ENCODE peak calls at places on chromosomes 7 and 10, in five cellular contexts. One of them, this sample, is unnamed.

GRCh38 chr7:132206594-132206993 is 369.7 kb downstream of the PLXNA4 start:
- DNase-seq in hepatocyte: no peak
- DNase-seq in right cardiac atrium: no peak
- DNase-seq in CD4-positive, CD25-positive, alpha-beta regulatory T cell: no peak
- DNase-seq in Peyer's patch: no peak
- DNase-seq in this sample: no peak

GRCh38 chr7:45940939-45941338 is 19.9 kb upstream of the IGFBP3 start:
- DNase-seq in hepatocyte: no peak
- DNase-seq in CD4-positive, CD25-positive, alpha-beta regulatory T cell: no peak
- DNase-seq in Peyer's patch: no peak
- DNase-seq in right cardiac atrium: no peak
- DNase-seq in this sample: no peak

GRCh38 chr10:32958992-32959703 is 1.1 kb upstream of the ITGB1 start:
- DNase-seq in CD4-positive, CD25-positive, alpha-beta regulatory T cell: peak; percentile 62
- DNase-seq in hepatocyte: no peak
- DNase-seq in Peyer's patch: no peak
- DNase-seq in right cardiac atrium: no peak
- DNase-seq in this sample: no peak

GRCh38 chr7:74311305-74311744 is 22.1 kb downstream of the CLIP2 start:
- DNase-seq in hepatocyte: no peak
- DNase-seq in CD4-positive, CD25-positive, alpha-beta regulatory T cell: no peak
- DNase-seq in Peyer's patch: peak; percentile 72
- DNase-seq in right cardiac atrium: no peak
- DNase-seq in this sample: no peak

GRCh38 chr10:76337641-76338040 is 906.2 kb downstream of the LRMDA start:
- DNase-seq in CD4-positive, CD25-positive, alpha-beta regulatory T cell: no peak
- DNase-seq in right cardiac atrium: no peak
- DNase-seq in hepatocyte: no peak
- DNase-seq in Peyer's patch: no peak
- DNase-seq in this sample: no peak

GRCh38 chr10:124220971-124221355 is 127.6 kb upstream of the CHST15 start:
- DNase-seq in right cardiac atrium: no peak
- DNase-seq in Peyer's patch: no peak
- DNase-seq in CD4-positive, CD25-positive, alpha-beta regulatory T cell: no peak
- DNase-seq in hepatocyte: no peak
- DNase-seq in this sample: no peak

GRCh38 chr10:51651063-51651462 is 48.3 kb downstream of the CSTF2T start:
- DNase-seq in right cardiac atrium: no peak
- DNase-seq in CD4-positive, CD25-positive, alpha-beta regulatory T cell: no peak
- DNase-seq in Peyer's patch: no peak
- DNase-seq in hepatocyte: no peak
- DNase-seq in this sample: no peak

GRCh38 chr7:142866361-142867096 is 11.7 kb downstream of the EPHB6 start:
- DNase-seq in Peyer's patch: peak; percentile 67
- DNase-seq in right cardiac atrium: no peak
- DNase-seq in CD4-positive, CD25-positive, alpha-beta regulatory T cell: no peak
- DNase-seq in hepatocyte: peak; percentile 62
- DNase-seq in this sample: no peak

GRCh38 chr7:41886257-41886905 is 183.5 kb upstream of the INHBA start:
- DNase-seq in CD4-positive, CD25-positive, alpha-beta regulatory T cell: no peak
- DNase-seq in Peyer's patch: no peak
- DNase-seq in hepatocyte: peak; percentile 63
- DNase-seq in right cardiac atrium: peak; percentile 22
- DNase-seq in this sample: peak; percentile 65

GRCh38 chr10:99874341-99875085 is 92.1 kb downstream of the ABCC2 start:
- DNase-seq in right cardiac atrium: no peak
- DNase-seq in CD4-positive, CD25-positive, alpha-beta regulatory T cell: no peak
- DNase-seq in Peyer's patch: no peak
- DNase-seq in hepatocyte: no peak
- DNase-seq in this sample: no peak

GRCh38 chr7:28955723-28956607 is 2.2 kb downstream of the TRIL start:
- DNase-seq in right cardiac atrium: peak; percentile 79
- DNase-seq in CD4-positive, CD25-positive, alpha-beta regulatory T cell: peak; percentile 18
- DNase-seq in hepatocyte: peak; percentile 89
- DNase-seq in Peyer's patch: peak; percentile 87
- DNase-seq in this sample: peak; percentile 89

GRCh38 chr10:49185213-49185612 is 3.0 kb downstream of the TMEM273 start:
- DNase-seq in right cardiac atrium: no peak
- DNase-seq in hepatocyte: no peak
- DNase-seq in CD4-positive, CD25-positive, alpha-beta regulatory T cell: no peak
- DNase-seq in Peyer's patch: no peak
- DNase-seq in this sample: no peak

GRCh38 chr10:88089498-88089897 is 226.1 kb downstream of the PTEN start:
- DNase-seq in Peyer's patch: no peak
- DNase-seq in hepatocyte: no peak
- DNase-seq in right cardiac atrium: no peak
- DNase-seq in CD4-positive, CD25-positive, alpha-beta regulatory T cell: no peak
- DNase-seq in this sample: no peak

GRCh38 chr7:150790416-150791075 is 9.6 kb downstream of the TMEM176B start:
- DNase-seq in Peyer's patch: no peak
- DNase-seq in right cardiac atrium: no peak
- DNase-seq in CD4-positive, CD25-positive, alpha-beta regulatory T cell: no peak
- DNase-seq in hepatocyte: no peak
- DNase-seq in this sample: no peak

GRCh38 chr7:142859829-142860228 is 5.0 kb downstream of the EPHB6 start:
- DNase-seq in Peyer's patch: no peak
- DNase-seq in hepatocyte: no peak
- DNase-seq in CD4-positive, CD25-positive, alpha-beta regulatory T cell: no peak
- DNase-seq in right cardiac atrium: peak; percentile 75
- DNase-seq in this sample: no peak

GRCh38 chr7:32062150-32062549 is 8.1 kb downstream of the PDE1C start:
- DNase-seq in right cardiac atrium: peak; percentile 45
- DNase-seq in hepatocyte: peak; percentile 64
- DNase-seq in Peyer's patch: peak; percentile 67
- DNase-seq in CD4-positive, CD25-positive, alpha-beta regulatory T cell: no peak
- DNase-seq in this sample: peak; percentile 56

GRCh38 chr7:29835718-29836117 is 29.4 kb downstream of the WIPF3 start:
- DNase-seq in CD4-positive, CD25-positive, alpha-beta regulatory T cell: no peak
- DNase-seq in right cardiac atrium: no peak
- DNase-seq in Peyer's patch: no peak
- DNase-seq in hepatocyte: no peak
- DNase-seq in this sample: no peak

GRCh38 chr7:36686499-36686898 is 37.8 kb downstream of the AOAH start:
- DNase-seq in hepatocyte: peak; percentile 25
- DNase-seq in Peyer's patch: peak; percentile 66
- DNase-seq in right cardiac atrium: no peak
- DNase-seq in CD4-positive, CD25-positive, alpha-beta regulatory T cell: peak; percentile 37
- DNase-seq in this sample: no peak

GRCh38 chr7:12031186-12031585 is 179.9 kb upstream of the TMEM106B start:
- DNase-seq in right cardiac atrium: no peak
- DNase-seq in CD4-positive, CD25-positive, alpha-beta regulatory T cell: no peak
- DNase-seq in hepatocyte: no peak
- DNase-seq in Peyer's patch: no peak
- DNase-seq in this sample: no peak
- H3K4me3 ChIP-seq in right cardiac atrium: no peak overlapping the region
- H3K4me3 ChIP-seq in CD4-positive, CD25-positive, alpha-beta regulatory T cell: no peak overlapping the region
- H3K4me3 ChIP-seq in hepatocyte: no peak overlapping the region
- H3K4me3 ChIP-seq in Peyer's patch: no peak overlapping the region
- H3K4me3 ChIP-seq in this sample: no peak overlapping the region

DNA sequence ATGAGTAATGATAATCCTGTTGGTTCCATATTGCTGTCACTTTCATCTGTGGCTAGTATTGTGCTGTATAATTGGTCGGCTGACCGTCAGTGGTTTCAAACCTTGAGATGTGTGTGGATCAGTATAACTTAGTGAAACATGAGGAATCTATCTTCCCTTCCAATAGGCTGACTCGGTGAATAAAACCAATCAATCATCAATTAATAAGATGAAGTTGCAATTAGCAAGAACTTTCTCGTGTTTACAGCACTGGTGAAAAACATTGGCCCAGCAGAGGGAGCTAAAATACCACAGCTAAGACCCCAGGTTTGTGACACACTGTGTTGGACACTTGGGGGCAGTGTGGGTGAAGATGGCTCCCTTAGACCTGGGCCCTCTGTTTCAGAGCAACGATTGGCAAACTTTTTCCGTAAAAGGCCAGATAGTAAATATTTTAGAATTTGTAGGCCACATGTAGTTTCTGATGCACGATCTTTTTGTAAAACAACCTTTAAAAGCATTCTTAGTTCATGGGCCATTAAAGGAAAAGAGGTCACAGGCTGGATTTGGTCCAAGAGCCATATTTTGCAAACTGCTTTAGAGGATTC is 47.8 kb downstream of the STRA8 start:
- DNase-seq in CD4-positive, CD25-positive, alpha-beta regulatory T cell: peak; percentile 91
- DNase-seq in hepatocyte: peak; percentile 93
- DNase-seq in Peyer's patch: peak; percentile 91
- DNase-seq in right cardiac atrium: peak; percentile 75
- DNase-seq in this sample: peak; percentile 81
- H3K4me3 ChIP-seq in CD4-positive, CD25-positive, alpha-beta regulatory T cell: peak overlapping the region; percentile 8
- H3K4me3 ChIP-seq in hepatocyte: no peak overlapping the region
- H3K4me3 ChIP-seq in Peyer's patch: no peak overlapping the region
- H3K4me3 ChIP-seq in right cardiac atrium: no peak overlapping the region
- H3K4me3 ChIP-seq in this sample: no peak overlapping the region

DNA sequence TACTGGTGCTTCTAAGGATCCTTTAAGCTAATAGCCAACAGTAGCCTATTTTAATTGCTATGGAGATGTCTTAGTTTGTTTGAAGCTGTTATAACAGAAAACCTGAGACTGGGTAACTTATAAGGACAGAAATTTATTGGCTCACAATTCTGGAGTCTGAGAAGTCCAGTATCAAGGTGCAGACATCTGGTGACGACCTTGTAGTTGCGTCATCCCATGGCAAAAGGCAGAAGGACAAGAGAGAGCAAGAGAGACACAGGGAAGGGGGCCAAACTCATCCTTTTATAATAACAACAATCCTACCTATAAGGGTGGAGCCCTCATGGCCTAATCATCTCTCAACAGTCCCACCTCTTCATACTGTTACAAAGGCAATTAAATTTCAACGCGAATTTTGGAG is 39.1 kb downstream of the NRCAM start:
- DNase-seq in right cardiac atrium: no peak
- DNase-seq in hepatocyte: no peak
- DNase-seq in Peyer's patch: no peak
- DNase-seq in CD4-positive, CD25-positive, alpha-beta regulatory T cell: no peak
- DNase-seq in this sample: no peak
- H3K4me3 ChIP-seq in right cardiac atrium: no peak overlapping the region
- H3K4me3 ChIP-seq in hepatocyte: no peak overlapping the region
- H3K4me3 ChIP-seq in Peyer's patch: no peak overlapping the region
- H3K4me3 ChIP-seq in CD4-positive, CD25-positive, alpha-beta regulatory T cell: no peak overlapping the region
- H3K4me3 ChIP-seq in this sample: no peak overlapping the region

GRCh38 chr10:84360634-84361365 is 32.4 kb downstream of the CCSER2 start:
- DNase-seq in CD4-positive, CD25-positive, alpha-beta regulatory T cell: no peak
- DNase-seq in right cardiac atrium: no peak
- DNase-seq in Peyer's patch: no peak
- DNase-seq in hepatocyte: no peak
- DNase-seq in this sample: no peak
- H3K4me3 ChIP-seq in CD4-positive, CD25-positive, alpha-beta regulatory T cell: no peak overlapping the region
- H3K4me3 ChIP-seq in right cardiac atrium: peak overlapping the region; percentile 70
- H3K4me3 ChIP-seq in Peyer's patch: peak overlapping the region; percentile 24
- H3K4me3 ChIP-seq in hepatocyte: no peak overlapping the region
- H3K4me3 ChIP-seq in this sample: peak overlapping the region; percentile 11

GRCh38 chr10:3779146-3779707 is 5.8 kb downstream of the KLF6 start:
- DNase-seq in Peyer's patch: peak; percentile 53
- DNase-seq in right cardiac atrium: no peak
- DNase-seq in CD4-positive, CD25-positive, alpha-beta regulatory T cell: no peak
- DNase-seq in hepatocyte: no peak
- DNase-seq in this sample: peak; percentile 78
- H3K4me3 ChIP-seq in Peyer's patch: peak overlapping the region; percentile 93
- H3K4me3 ChIP-seq in right cardiac atrium: no peak overlapping the region
- H3K4me3 ChIP-seq in CD4-positive, CD25-positive, alpha-beta regulatory T cell: peak overlapping the region; percentile 100
- H3K4me3 ChIP-seq in hepatocyte: no peak overlapping the region
- H3K4me3 ChIP-seq in this sample: no peak overlapping the region